ENCODE peak calls at places on chromosomes 3 and 15, in six cellular contexts. One of them, this sample, is unnamed.

GRCh38 chr15:40081691-40082194 is 26.9 kb downstream of the BMF start:
- DNase-seq in uterus: peak; percentile 63
- DNase-seq in activated CD4-positive, alpha-beta memory T cell treated with anti-CD3 and anti-CD28 coated beads, Interleukin-2, amount 10 ng/mL, durations not matched to agents 7 days and 5 days: no peak
- DNase-seq in GM12865: no peak
- DNase-seq in activated T-cell treated with anti-CD3 and anti-CD28 coated beads for 1 hour: no peak
- DNase-seq in aorta: no peak
- DNase-seq in this sample: peak; percentile 67

GRCh38 chr3:59320080-59320479 is 270.3 kb upstream of the CFAP20DC start:
- DNase-seq in activated CD4-positive, alpha-beta memory T cell treated with anti-CD3 and anti-CD28 coated beads, Interleukin-2, amount 10 ng/mL, durations not matched to agents 7 days and 5 days: no peak
- DNase-seq in activated T-cell treated with anti-CD3 and anti-CD28 coated beads for 1 hour: no peak
- DNase-seq in uterus: no peak
- DNase-seq in aorta: no peak
- DNase-seq in GM12865: no peak
- DNase-seq in this sample: no peak

GRCh38 chr3:72386322-72386721 is 461.9 kb downstream of the SHQ1 start:
- DNase-seq in activated T-cell treated with anti-CD3 and anti-CD28 coated beads for 1 hour: no peak
- DNase-seq in aorta: no peak
- DNase-seq in GM12865: no peak
- DNase-seq in uterus: no peak
- DNase-seq in activated CD4-positive, alpha-beta memory T cell treated with anti-CD3 and anti-CD28 coated beads, Interleukin-2, amount 10 ng/mL, durations not matched to agents 7 days and 5 days: no peak
- DNase-seq in this sample: no peak

GRCh38 chr15:75836953-75837321 is 6.3 kb upstream of the UBE2Q2 start:
- DNase-seq in activated CD4-positive, alpha-beta memory T cell treated with anti-CD3 and anti-CD28 coated beads, Interleukin-2, amount 10 ng/mL, durations not matched to agents 7 days and 5 days: peak; percentile 84
- DNase-seq in activated T-cell treated with anti-CD3 and anti-CD28 coated beads for 1 hour: no peak
- DNase-seq in GM12865: peak; percentile 88
- DNase-seq in aorta: no peak
- DNase-seq in uterus: no peak
- DNase-seq in this sample: no peak

GRCh38 chr3:126399348-126399730 is 4.6 kb downstream of the CFAP100 start:
- DNase-seq in activated CD4-positive, alpha-beta memory T cell treated with anti-CD3 and anti-CD28 coated beads, Interleukin-2, amount 10 ng/mL, durations not matched to agents 7 days and 5 days: no peak
- DNase-seq in uterus: no peak
- DNase-seq in GM12865: peak; percentile 27
- DNase-seq in activated T-cell treated with anti-CD3 and anti-CD28 coated beads for 1 hour: no peak
- DNase-seq in aorta: no peak
- DNase-seq in this sample: no peak

GRCh38 chr3:111936191-111936841 is 42.5 kb upstream of the ABHD10 start:
- DNase-seq in activated CD4-positive, alpha-beta memory T cell treated with anti-CD3 and anti-CD28 coated beads, Interleukin-2, amount 10 ng/mL, durations not matched to agents 7 days and 5 days: no peak
- DNase-seq in activated T-cell treated with anti-CD3 and anti-CD28 coated beads for 1 hour: no peak
- DNase-seq in GM12865: no peak
- DNase-seq in uterus: no peak
- DNase-seq in aorta: no peak
- DNase-seq in this sample: no peak

GRCh38 chr3:33942483-33943150 is 144.2 kb downstream of the PDCD6IP start:
- DNase-seq in uterus: no peak
- DNase-seq in aorta: no peak
- DNase-seq in GM12865: peak; percentile 8
- DNase-seq in activated T-cell treated with anti-CD3 and anti-CD28 coated beads for 1 hour: no peak
- DNase-seq in activated CD4-positive, alpha-beta memory T cell treated with anti-CD3 and anti-CD28 coated beads, Interleukin-2, amount 10 ng/mL, durations not matched to agents 7 days and 5 days: no peak
- DNase-seq in this sample: no peak

GRCh38 chr15:28786521-28786920 is 61.9 kb downstream of the GOLGA6L7 start:
- DNase-seq in uterus: no peak
- DNase-seq in aorta: no peak
- DNase-seq in activated CD4-positive, alpha-beta memory T cell treated with anti-CD3 and anti-CD28 coated beads, Interleukin-2, amount 10 ng/mL, durations not matched to agents 7 days and 5 days: no peak
- DNase-seq in activated T-cell treated with anti-CD3 and anti-CD28 coated beads for 1 hour: no peak
- DNase-seq in GM12865: no peak
- DNase-seq in this sample: no peak

This sample was measured in posterior cingulate gyrus.